ENCODE peak calls at places on chromosomes 3 and 15, in eight cellular contexts. G is tibial nerve; X is adrenal gland; U is CD8-positive, alpha-beta memory T cell; M is stomach; J is right atrium auricular region; W is OCI-LY7; T is body of pancreas. E is an unnamed sample.
A peak's percentile ranks its signal among the peaks of the same experiment; 100 is the strongest.

GRCh38 chr3:173732237-173732636 is 334.7 kb downstream of the NLGN1 start:
- DNase-seq in G (no peak), X (no peak), U (no peak), M (no peak), J (no peak), W (no peak), T (no peak), E (no peak)

GRCh38 chr3:169430687-169431404 is 232.7 kb downstream of the MECOM start:
- DNase-seq in G (no peak), X (no peak), U (no peak), M (peak; percentile 60), J (no peak), W (peak; percentile 1), T (peak; percentile 56), E (no peak)

GRCh38 chr15:45635191-45635638 is 386 bp downstream of the SQOR start:
- DNase-seq in G (peak; percentile 46), X (peak; percentile 68), U (peak; percentile 61), M (peak; percentile 73), J (peak; percentile 77), W (peak; percentile 27), T (peak; percentile 77), E (peak; percentile 74)

GRCh38 chr3:61141697-61142096 is 109.6 kb downstream of the FHIT start:
- DNase-seq in G (no peak), X (no peak), U (no peak), M (no peak), J (no peak), W (no peak), T (no peak), E (no peak)

GRCh38 chr3:27643355-27643754 is 78.8 kb downstream of the EOMES start:
- DNase-seq in G (no peak), X (no peak), U (no peak), M (no peak), J (no peak), W (no peak), T (no peak), E (no peak)

GRCh38 chr3:147813256-147813655 is 404.1 kb downstream of the ZIC1 start:
- DNase-seq in G (no peak), X (no peak), U (no peak), M (no peak), J (no peak), W (no peak), T (no peak), E (no peak)

GRCh38 chr3:83011471-83011870 is 1250.0 kb upstream of the GBE1 start:
- DNase-seq in G (no peak), X (no peak), U (no peak), M (no peak), J (no peak), W (no peak), T (no peak), E (no peak)

GRCh38 chr15:66293085-66293418 is 316 bp upstream of the DIS3L start:
- DNase-seq in G (peak; percentile 7), X (peak; percentile 19), U (no peak), M (no peak), J (no peak), W (no peak), T (no peak), E (no peak)

GRCh38 chr3:54600441-54601204 is 327.2 kb downstream of the LRTM1 start:
- DNase-seq in G (peak; percentile 21), X (no peak), U (no peak), M (no peak), J (no peak), W (no peak), T (no peak), E (no peak)

GRCh38 chr15:41251411-41251810 is 20.3 kb downstream of the CHP1 start:
- DNase-seq in G (no peak), X (no peak), U (no peak), M (no peak), J (no peak), W (no peak), T (no peak), E (no peak)

GRCh38 chr15:41256577-41257038 is 25.5 kb downstream of the CHP1 start:
- DNase-seq in G (no peak), X (no peak), U (no peak), M (no peak), J (no peak), W (no peak), T (peak; percentile 35), E (peak; percentile 57)

GRCh38 chr15:41256103-41256502 is 25.0 kb downstream of the CHP1 start:
- DNase-seq in G (no peak), X (no peak), U (no peak), M (no peak), J (no peak), W (no peak), T (no peak), E (no peak)

GRCh38 chr15:41258706-41259471 is 27.8 kb downstream of the CHP1 start:
- DNase-seq in G (no peak), X (peak; percentile 50), U (no peak), M (peak; percentile 43), J (no peak), W (peak; percentile 47), T (peak; percentile 48), E (no peak)

GRCh38 chr15:41254560-41254959 is 23.5 kb downstream of the CHP1 start:
- DNase-seq in G (no peak), X (no peak), U (no peak), M (no peak), J (no peak), W (peak; percentile 28), T (no peak), E (no peak)
- H3K36me3 ChIP-seq in G (no peaks in the 10 kb centered on the region), X (peaks cover 7% of the 10 kb centered on the region), U (peaks cover 5% of the 10 kb centered on the region), M (peaks cover 52% of the 10 kb centered on the region), J (peaks cover 5% of the 10 kb centered on the region), W (peaks cover 14% of the 10 kb centered on the region), T (no peaks in the 10 kb centered on the region), E (peaks cover 15% of the 10 kb centered on the region)

GRCh38 chr15:48477795-48478360 is 146.6 kb downstream of the DUT start:
- DNase-seq in G (no peak), X (no peak), U (no peak), M (no peak), J (no peak), W (no peak), T (no peak), E (no peak)

GRCh38 chr15:48481802-48482201 is 150.6 kb downstream of the DUT start:
- DNase-seq in G (no peak), X (no peak), U (no peak), M (no peak), J (no peak), W (no peak), T (no peak), E (no peak)

GRCh38 chr15:48475600-48476395 is 144.6 kb downstream of the DUT start:
- DNase-seq in G (no peak), X (no peak), U (no peak), M (no peak), J (no peak), W (no peak), T (no peak), E (no peak)

GRCh38 chr15:48479751-48480150 is 148.5 kb downstream of the DUT start:
- DNase-seq in G (no peak), X (no peak), U (no peak), M (no peak), J (no peak), W (no peak), T (no peak), E (no peak)

DNA sequence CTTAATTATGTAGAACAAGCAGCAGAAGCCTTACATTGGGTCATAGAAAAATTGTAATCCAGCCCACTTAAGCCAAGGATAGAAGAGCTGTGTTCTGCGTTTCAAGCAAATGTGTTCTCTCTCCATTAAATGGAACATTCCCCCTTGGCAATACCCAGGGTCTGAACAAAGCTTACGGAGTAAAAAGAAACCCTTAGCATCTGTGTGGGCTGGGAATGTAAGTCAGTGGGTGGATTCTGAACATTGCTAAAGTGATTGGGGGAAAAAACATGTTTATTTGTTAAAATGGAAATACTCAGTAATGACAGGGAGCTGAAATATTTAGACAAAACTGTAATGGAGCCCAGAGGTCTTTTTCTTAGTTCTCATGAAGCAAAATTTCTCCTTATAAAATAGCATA is 147.4 kb downstream of the DUT start:
- DNase-seq in G (no peak), X (no peak), U (no peak), M (no peak), J (no peak), W (no peak), T (no peak), E (no peak)
- H3K27ac ChIP-seq in G (peak overlapping the region; percentile 85), X (no peak overlapping the region), U (no peak overlapping the region), M (no peak overlapping the region), J (no peak overlapping the region), W (no peak overlapping the region), T (no peak overlapping the region), E (no peak overlapping the region)

DNA sequence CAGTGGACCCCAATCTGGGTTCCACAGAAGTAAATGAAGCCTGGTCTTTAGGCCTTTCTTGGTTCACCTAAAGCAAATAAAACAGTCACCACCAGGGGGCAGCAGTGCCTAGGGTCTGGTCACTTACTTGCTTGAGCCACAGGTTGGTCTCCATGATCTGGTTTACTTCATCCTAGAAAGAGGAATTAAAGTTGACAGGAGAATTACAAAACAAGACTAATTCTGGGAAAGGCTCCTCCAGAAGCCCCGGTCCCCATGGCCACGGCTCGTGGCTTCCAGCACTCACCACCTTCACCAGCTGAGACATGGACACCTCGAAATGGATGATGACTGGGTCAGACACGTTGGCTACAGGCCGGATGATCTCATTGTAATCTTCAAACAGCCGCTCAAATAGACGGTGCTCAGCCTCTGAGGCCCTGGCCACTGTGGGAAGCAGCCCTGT is 2.3 kb downstream of the CHRNA3 start:
- DNase-seq in G (peak; percentile 98), X (peak; percentile 91), U (peak; percentile 78), M (peak; percentile 91), J (peak; percentile 94), W (peak; percentile 83), T (peak; percentile 86), E (peak; percentile 88)
- H3K36me3 ChIP-seq in G (no peaks in the 10 kb centered on the region), X (no peaks in the 10 kb centered on the region), U (no peaks in the 10 kb centered on the region), M (no peaks in the 10 kb centered on the region), J (no peaks in the 10 kb centered on the region), W (no peaks in the 10 kb centered on the region), T (no peaks in the 10 kb centered on the region), E (no peaks in the 10 kb centered on the region)

GRCh38 chr3:73511555-73511954 is 113.2 kb downstream of the PDZRN3 start:
- DNase-seq in G (no peak), X (no peak), U (no peak), M (no peak), J (no peak), W (no peak), T (no peak), E (no peak)
- H3K27ac ChIP-seq in G (peak overlapping the region; percentile 3), X (no peak overlapping the region), U (no peak overlapping the region), M (peak overlapping the region; percentile 88), J (peak overlapping the region; percentile 33), W (no peak overlapping the region), T (no peak overlapping the region), E (peak overlapping the region; percentile 7)

GRCh38 chr3:123113889-123114450 is 47.1 kb downstream of the PDIA5 start:
- DNase-seq in G (no peak), X (no peak), U (no peak), M (no peak), J (no peak), W (no peak), T (no peak), E (no peak)
- H3K36me3 ChIP-seq in G (no peaks in the 10 kb centered on the region), X (peaks cover 77% of the 10 kb centered on the region), U (no peaks in the 10 kb centered on the region), M (peaks cover 97% of the 10 kb centered on the region), J (peaks cover 7% of the 10 kb centered on the region), W (no peaks in the 10 kb centered on the region), T (no peaks in the 10 kb centered on the region), E (peaks cover 3% of the 10 kb centered on the region)

E was measured in lung.